ENCODE peak calls at places on chromosomes 2 and 18, in ten cellular contexts. F is HFFc6, K is astrocyte of the spinal cord, E is BJ, A is body of pancreas, R is GM10248, Y is foreskin fibroblast, S is endothelial cell, P is RWPE1, U is lung. D is an unnamed sample.

GRCh38 chr2:136448435-136448834 is 316.9 kb upstream of the THSD7B start:
- DNase-seq in F (no peak), K (peak; percentile 5), E (no peak), A (no peak), R (no peak), Y (no peak), S (no peak), P (no peak), U (no peak), D (no peak)

GRCh38 chr2:120878970-120879369 is 143.3 kb downstream of the GLI2 start:
- DNase-seq in F (no peak), K (no peak), E (no peak), A (no peak), R (no peak), Y (no peak), S (no peak), P (no peak), U (no peak), D (no peak)

GRCh38 chr2:62675062-62675461 is 30.5 kb upstream of the EHBP1 start:
- DNase-seq in F (no peak), K (no peak), E (no peak), A (no peak), R (no peak), Y (no peak), S (no peak), P (no peak), U (no peak), D (no peak)

GRCh38 chr2:164840458-164840929 is 1.1 kb downstream of the COBLL1 start:
- DNase-seq in F (no peak), K (no peak), E (no peak), A (peak; percentile 87), R (no peak), Y (no peak), S (peak; percentile 25), P (peak; percentile 48), U (peak; percentile 80), D (peak; percentile 19)

GRCh38 chr2:151367571-151367970 is 10.2 kb downstream of the TNFAIP6 start:
- DNase-seq in F (no peak), K (peak; percentile 63), E (no peak), A (no peak), R (no peak), Y (no peak), S (no peak), P (no peak), U (no peak), D (no peak)

GRCh38 chr18:79906706-79907105 is 44.7 kb downstream of the SLC66A2 start:
- DNase-seq in F (no peak), K (no peak), E (no peak), A (no peak), R (no peak), Y (no peak), S (no peak), P (no peak), U (no peak), D (no peak)

GRCh38 chr2:8642332-8643078 is 39.4 kb upstream of the ID2 start:
- DNase-seq in F (no peak), K (no peak), E (no peak), A (no peak), R (no peak), Y (no peak), S (no peak), P (no peak), U (no peak), D (no peak)

GRCh38 chr2:230932556-230933511 is 7.8 kb upstream of the GPR55 start:
- DNase-seq in F (peak; percentile 5), K (no peak), E (peak; percentile 6), A (peak; percentile 28), R (no peak), Y (peak; percentile 77), S (no peak), P (no peak), U (no peak), D (no peak)

GRCh38 chr2:182043021-182043420 is 57.4 kb downstream of the PPP1R1C start:
- DNase-seq in F (no peak), K (no peak), E (no peak), A (no peak), R (no peak), Y (no peak), S (no peak), P (no peak), U (no peak), D (no peak)

GRCh38 chr18:32019251-32019943 is 772 bp downstream of the RNF125 start:
- DNase-seq in F (no peak), K (peak; percentile 30), E (no peak), A (peak; percentile 48), R (peak; percentile 53), Y (peak; percentile 18), S (peak; percentile 44), P (peak; percentile 23), U (peak; percentile 42), D (no peak)

GRCh38 chr2:30240162-30240696 is 8.9 kb downstream of the LBH start:
- DNase-seq in F (no peak), K (no peak), E (no peak), A (no peak), R (no peak), Y (no peak), S (no peak), P (no peak), U (no peak), D (no peak)

GRCh38 chr2:224778474-224778877 is 62.3 kb upstream of the CCDC195 start:
- DNase-seq in F (peak; percentile 50), K (peak; percentile 78), E (peak; percentile 19), A (peak; percentile 32), R (peak; percentile 57), Y (peak; percentile 46), S (peak; percentile 62), P (peak; percentile 56), U (peak; percentile 48), D (peak; percentile 21)

GRCh38 chr18:42649636-42650035 is 465.8 kb downstream of the RIT2 start:
- DNase-seq in F (no peak), K (peak; percentile 47), E (no peak), A (no peak), R (no peak), Y (no peak), S (no peak), P (no peak), U (no peak), D (no peak)

GRCh38 chr18:31064130-31064529 is 21.6 kb upstream of the DSC3 start:
- DNase-seq in F (no peak), K (peak; percentile 12), E (no peak), A (no peak), R (no peak), Y (no peak), S (no peak), P (peak; percentile 14), U (no peak), D (no peak)

GRCh38 chr2:182827182-182827879 is 39.1 kb downstream of the FRZB start:
- DNase-seq in F (no peak), K (peak; percentile 45), E (no peak), A (no peak), R (no peak), Y (no peak), S (no peak), P (no peak), U (no peak), D (no peak)

GRCh38 chr2:15939556-15939853 is 845 bp upstream of the MYCN start:
- DNase-seq in F (no peak), K (no peak), E (no peak), A (peak; percentile 58), R (peak; percentile 77), Y (peak; percentile 7), S (peak; percentile 78), P (peak; percentile 64), U (peak; percentile 59), D (no peak)

GRCh38 chr18:41942254-41942653 is 12.8 kb upstream of the PIK3C3 start:
- DNase-seq in F (no peak), K (no peak), E (no peak), A (no peak), R (no peak), Y (no peak), S (no peak), P (no peak), U (no peak), D (no peak)

GRCh38 chr18:74862094-74862493 is 264.4 kb downstream of the ZNF407 start:
- DNase-seq in F (no peak), K (no peak), E (no peak), A (no peak), R (no peak), Y (no peak), S (no peak), P (no peak), U (no peak), D (no peak)

GRCh38 chr2:157492189-157492773 is 48.4 kb upstream of the CYTIP start:
- DNase-seq in F (peak; percentile 65), K (peak; percentile 69), E (peak; percentile 6), A (peak; percentile 78), R (peak; percentile 65), Y (peak; percentile 27), S (peak; percentile 67), P (peak; percentile 67), U (peak; percentile 58), D (peak; percentile 47)
- TF ChIP-seq CTCF in F (peak; percentile 81), K (peak; percentile 86), E (peak; percentile 83), A (peak; percentile 78), R (peak; percentile 67), Y (peak; percentile 69), S (peak; percentile 69), P (peak; percentile 83), U (peak; percentile 75), D (peak; percentile 83)

GRCh38 chr2:37880546-37880945 is 44.5 kb upstream of the RMDN2 start:
- DNase-seq in F (no peak), K (no peak), E (no peak), A (no peak), R (no peak), Y (no peak), S (no peak), P (no peak), U (no peak), D (no peak)
- TF ChIP-seq CTCF in F (peak; percentile 18), K (no peak), E (peak; percentile 9), A (no peak), R (no peak), Y (no peak), S (no peak), P (no peak), U (no peak), D (no peak)

GRCh38 chr2:84905181-84906107 is at the start of gene TMSB10:
- DNase-seq in F (peak; percentile 88), K (peak; percentile 89), E (no peak), A (peak; percentile 90), R (peak; percentile 93), Y (peak; percentile 86), S (peak; percentile 92), P (peak; percentile 90), U (peak; percentile 90), D (peak; percentile 81)
- TF ChIP-seq CTCF in F (peak; percentile 59), K (no peak), E (no peak), A (no peak), R (peak; percentile 8), Y (no peak), S (no peak), P (no peak), U (no peak), D (peak; percentile 30)

DNA sequence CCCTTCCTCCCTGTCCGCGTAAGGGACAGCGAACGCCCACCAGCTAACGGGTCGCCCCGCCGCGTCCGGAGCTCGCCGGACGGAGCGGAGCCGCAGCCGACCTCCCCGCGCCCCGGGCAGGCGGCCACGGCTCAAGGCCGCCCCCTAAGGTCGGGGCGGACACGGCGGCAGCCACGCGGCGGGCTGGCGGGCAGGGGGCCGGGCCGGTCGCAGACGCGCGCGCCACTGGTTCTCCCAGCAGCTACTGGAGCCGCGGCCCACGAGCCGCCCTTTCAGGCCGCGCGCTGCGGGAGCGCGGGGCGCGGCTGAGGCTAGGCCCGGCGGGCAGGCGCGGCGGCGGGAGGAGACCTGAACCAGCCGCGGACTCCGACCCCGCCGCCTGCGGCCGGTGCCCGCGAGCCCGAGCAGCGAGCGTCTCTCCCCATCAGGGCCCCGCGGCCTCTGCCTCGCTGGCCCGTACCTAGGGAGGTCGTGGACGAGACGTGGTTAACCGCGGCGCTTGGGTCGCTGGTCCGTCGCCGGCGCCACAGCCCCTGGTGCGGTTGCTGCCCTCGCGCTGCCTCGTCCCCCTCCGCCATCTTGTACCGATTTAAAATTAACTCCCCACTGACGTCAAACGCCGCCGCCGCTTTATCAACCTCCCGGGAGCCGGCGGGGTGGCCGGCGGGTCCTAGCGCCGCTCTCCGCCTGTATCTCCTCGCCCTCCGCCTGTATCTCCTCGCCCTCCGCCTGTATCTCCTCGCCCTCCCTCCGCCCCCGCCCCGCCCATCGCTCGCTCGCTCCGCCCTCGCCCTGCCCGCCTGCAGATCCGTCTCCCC is at the start of gene ATL2:
- DNase-seq in F (peak; percentile 94), K (peak; percentile 98), E (peak; percentile 66), A (peak; percentile 96), R (peak; percentile 92), Y (peak; percentile 95), S (peak; percentile 91), P (peak; percentile 62), U (peak; percentile 94), D (peak; percentile 80)
- TF ChIP-seq CTCF in F (peak; percentile 68), K (peak; percentile 28), E (no peak), A (no peak), R (peak; percentile 83), Y (no peak), S (peak; percentile 64), P (peak; percentile 78), U (peak; percentile 14), D (peak; percentile 66)